ENCODE peak calls at places on chromosomes 16 and 17, in six cellular contexts. S is neural progenitor cell, R is right lobe of liver, W is lower leg skin, H is fibroblast of the aortic adventitia, G is astrocyte of the cerebellum. F is an unnamed sample.

GRCh38 chr16:12079411-12079965 is 103.0 kb downstream of the SNX29 start:
- DNase-seq in G (no peak), H (no peak), W (peak), S (no peak), R (no peak), F (no peak)

GRCh38 chr16:77675464-77676324 is 46.6 kb upstream of the NUDT7 start:
- DNase-seq in W (peak), S (peak), G (peak), R (no peak), H (peak), F (no peak)

GRCh38 chr17:62888148-62888547 is 77.9 kb upstream of the TANC2 start:
- DNase-seq in S (no peak), W (no peak), R (no peak), G (no peak), H (no peak), F (no peak)

GRCh38 chr17:13593757-13594156 is 8.0 kb downstream of the HS3ST3A1 start:
- DNase-seq in R (no peak), H (no peak), G (no peak), W (no peak), S (no peak), F (no peak)

GRCh38 chr17:73541111-73541510 is 103.1 kb downstream of the SDK2 start:
- DNase-seq in H (no peak), G (no peak), S (no peak), R (no peak), W (no peak), F (no peak)

GRCh38 chr17:80600586-80600985 is 55.9 kb downstream of the RPTOR start:
- DNase-seq in G (no peak), S (no peak), W (peak), H (no peak), R (no peak), F (no peak)

GRCh38 chr16:82358601-82359221 is 188.7 kb upstream of the MPHOSPH6 start:
- DNase-seq in G (no peak), W (no peak), S (no peak), H (no peak), R (no peak), F (no peak)

GRCh38 chr16:27597361-27597760 is 47.4 kb downstream of the KATNIP start:
- DNase-seq in S (no peak), G (no peak), H (no peak), W (no peak), R (no peak), F (no peak)

GRCh38 chr16:87033541-87034300 is 283.5 kb downstream of the C16orf95 start:
- DNase-seq in W (no peak), S (no peak), H (peak), G (no peak), R (peak), F (no peak)

GRCh38 chr17:57085448-57086068 is 512 bp downstream of the AKAP1 start:
- DNase-seq in H (peak), S (peak), R (peak), G (no peak), W (peak), F (no peak)
- TF ChIP-seq CTCF in H (peak), S (peak), R (peak), G (peak), W (no peak), F (no peak)

GRCh38 chr17:56674401-56674925 is 81.0 kb downstream of the NOG start:
- DNase-seq in G (no peak), R (no peak), S (no peak), W (no peak), H (no peak), F (no peak)

GRCh38 chr17:56675876-56676660 is 82.6 kb downstream of the NOG start:
- DNase-seq in G (no peak), W (no peak), R (no peak), S (no peak), H (no peak), F (no peak)

GRCh38 chr17:56678249-56679144 is 85.0 kb downstream of the NOG start:
- DNase-seq in R (no peak), H (no peak), G (no peak), S (peak), W (no peak), F (no peak)

GRCh38 chr17:56679148-56679766 is 85.8 kb downstream of the NOG start:
- DNase-seq in W (no peak), R (no peak), S (peak), H (peak), G (peak), F (no peak)

GRCh38 chr17:56676807-56677206 is 83.3 kb downstream of the NOG start:
- DNase-seq in W (no peak), R (no peak), S (no peak), H (no peak), G (no peak), F (no peak)
- TF ChIP-seq CTCF in W (no peak), R (no peak), S (no peak), H (no peak), G (no peak), F (no peak)

GRCh38 chr17:39669897-39670735 is 1.9 kb downstream of the PNMT start:
- DNase-seq in R (no peak), H (no peak), W (no peak), G (no peak), S (no peak), F (no peak)

GRCh38 chr17:39670746-39671145 is 2.5 kb downstream of the PNMT start:
- DNase-seq in R (no peak), H (no peak), W (no peak), G (no peak), S (no peak), F (no peak)

GRCh38 chr17:39673335-39674081 is 5.3 kb downstream of the PNMT start:
- DNase-seq in H (no peak), G (no peak), R (peak), S (no peak), W (no peak), F (no peak)

GRCh38 chr17:39672522-39673334 is 4.5 kb downstream of the PNMT start:
- DNase-seq in H (no peak), W (no peak), G (no peak), S (no peak), R (peak), F (no peak)

DNA sequence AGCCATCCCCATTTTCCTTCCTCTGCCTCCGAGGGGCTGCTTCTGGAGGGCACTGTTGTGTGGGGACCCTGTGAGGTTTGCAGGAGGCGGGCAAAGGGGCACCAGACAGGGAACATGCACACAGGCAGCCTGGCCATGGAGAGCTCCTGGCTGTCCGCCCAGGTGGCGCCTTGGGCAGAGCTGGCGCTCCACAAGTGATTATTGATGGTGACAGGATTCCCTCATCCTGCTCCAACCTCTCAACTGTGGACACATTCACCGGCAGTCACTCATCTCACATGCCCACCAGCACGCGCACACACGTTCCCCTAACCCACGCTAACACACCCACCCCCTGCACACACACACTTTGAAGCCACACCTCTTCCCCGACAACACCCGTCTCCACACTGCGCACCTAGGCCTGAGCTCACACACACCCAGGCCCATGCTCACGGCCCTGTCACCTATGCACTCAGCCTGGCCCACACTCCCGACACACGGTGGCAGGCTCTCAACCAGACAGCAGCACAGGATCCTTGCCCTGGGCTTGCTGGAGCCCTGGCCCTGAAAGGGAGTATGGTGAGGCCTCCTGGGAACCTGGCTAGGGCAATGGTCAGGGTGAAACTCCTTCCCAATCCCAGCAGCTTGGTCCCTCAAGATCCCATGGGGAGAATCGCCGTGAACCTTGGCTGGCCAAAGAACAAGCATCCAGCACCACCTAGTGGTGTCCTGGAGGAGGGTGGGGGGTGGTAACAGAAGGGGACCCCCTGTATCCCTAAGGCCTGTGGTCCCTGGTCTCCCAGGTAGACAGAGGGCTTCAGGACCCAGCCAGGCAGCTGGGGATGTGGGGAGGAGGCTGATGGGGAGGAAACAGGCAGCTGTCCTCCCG is 3.6 kb downstream of the PNMT start:
- DNase-seq in S (peak), H (peak), R (peak), G (peak), W (no peak), F (no peak)
- TF ChIP-seq CTCF in S (peak), H (peak), R (peak), G (peak), W (peak), F (peak)

GRCh38 chr17:32350662-32351418 is 883 bp downstream of the ZNF207 start:
- DNase-seq in R (no peak), H (peak), S (peak), G (no peak), W (no peak), F (peak)
- TF ChIP-seq CTCF in R (no peak), H (no peak), S (no peak), G (no peak), W (no peak), F (no peak)

GRCh38 chr17:6376901-6377300 is 58.0 kb downstream of the AIPL1 start:
- DNase-seq in H (no peak), R (no peak), S (peak), G (no peak), W (no peak), F (no peak)

GRCh38 chr17:6374271-6374691 is 60.6 kb downstream of the AIPL1 start:
- DNase-seq in S (peak), H (no peak), G (no peak), R (no peak), W (no peak), F (no peak)

GRCh38 chr17:6377906-6378305 is 57.0 kb downstream of the AIPL1 start:
- DNase-seq in W (no peak), S (no peak), G (no peak), H (no peak), R (no peak), F (no peak)

DNA sequence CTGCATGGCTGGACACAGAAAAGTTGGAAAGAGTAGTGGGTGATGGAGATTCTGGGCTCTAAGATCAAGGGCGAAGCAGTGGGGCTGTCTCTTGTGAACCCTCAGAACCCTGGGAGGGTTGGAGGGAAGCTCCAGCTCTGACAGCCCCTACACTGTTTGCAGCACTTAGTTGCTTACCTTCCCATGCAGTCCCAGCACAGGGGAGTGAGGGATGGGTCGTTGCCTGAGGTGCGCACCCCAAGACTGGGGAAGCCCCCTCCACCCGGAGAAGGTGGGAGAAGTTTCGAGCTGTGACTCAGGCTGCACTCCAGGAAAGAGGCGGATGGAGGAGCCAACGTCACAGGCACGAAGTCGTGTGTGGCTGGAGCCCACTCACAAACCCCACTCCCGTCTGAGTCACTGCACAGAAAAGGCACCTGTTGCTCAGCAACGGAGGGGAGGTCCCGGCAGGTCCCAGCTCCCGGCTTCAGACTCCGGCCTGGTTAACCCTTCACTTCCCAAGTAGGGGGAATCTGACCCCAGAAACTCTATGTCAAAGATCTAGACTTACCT is 60.1 kb downstream of the AIPL1 start:
- DNase-seq in W (peak), R (no peak), G (no peak), H (peak), S (peak), F (no peak)
- TF ChIP-seq CTCF in W (no peak), R (no peak), G (no peak), H (no peak), S (no peak), F (no peak)

DNA sequence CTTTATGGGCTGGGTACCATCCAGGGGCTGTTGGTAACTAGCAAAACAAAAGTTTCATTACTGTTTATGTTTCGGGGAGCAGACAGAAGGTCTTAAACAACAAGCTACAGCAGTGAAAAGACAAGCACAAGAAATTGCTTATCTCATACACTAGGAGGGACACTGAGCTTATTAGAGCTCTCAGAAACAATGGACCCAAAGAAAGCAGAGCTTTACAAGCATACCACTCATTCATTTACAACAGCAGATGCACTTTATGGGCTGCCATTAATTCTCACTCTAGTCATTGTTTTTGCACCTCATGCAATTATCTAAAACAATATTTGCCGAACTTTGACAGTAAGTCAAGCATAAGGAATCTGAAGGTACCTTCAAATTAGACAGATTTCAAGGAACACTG is 10.0 kb downstream of the KRT16 start:
- DNase-seq in G (no peak), R (no peak), W (no peak), S (no peak), H (no peak), F (no peak)
- TF ChIP-seq CTCF in G (no peak), R (no peak), W (no peak), S (no peak), H (no peak), F (no peak)

GRCh38 chr16:57147381-57148191 is 38.3 kb downstream of the PSME3IP1 start:
- DNase-seq in H (peak), R (no peak), G (no peak), S (peak), W (peak), F (no peak)

GRCh38 chr16:57145964-57146647 is 39.7 kb downstream of the PSME3IP1 start:
- DNase-seq in H (no peak), S (no peak), W (peak), G (no peak), R (no peak), F (no peak)

GRCh38 chr16:57145046-57145963 is 40.5 kb downstream of the PSME3IP1 start:
- DNase-seq in W (peak), H (peak), G (no peak), S (no peak), R (no peak), F (no peak)

GRCh38 chr16:57148481-57148880 is 37.4 kb downstream of the PSME3IP1 start:
- DNase-seq in R (no peak), H (no peak), S (no peak), W (peak), G (no peak), F (no peak)

DNA sequence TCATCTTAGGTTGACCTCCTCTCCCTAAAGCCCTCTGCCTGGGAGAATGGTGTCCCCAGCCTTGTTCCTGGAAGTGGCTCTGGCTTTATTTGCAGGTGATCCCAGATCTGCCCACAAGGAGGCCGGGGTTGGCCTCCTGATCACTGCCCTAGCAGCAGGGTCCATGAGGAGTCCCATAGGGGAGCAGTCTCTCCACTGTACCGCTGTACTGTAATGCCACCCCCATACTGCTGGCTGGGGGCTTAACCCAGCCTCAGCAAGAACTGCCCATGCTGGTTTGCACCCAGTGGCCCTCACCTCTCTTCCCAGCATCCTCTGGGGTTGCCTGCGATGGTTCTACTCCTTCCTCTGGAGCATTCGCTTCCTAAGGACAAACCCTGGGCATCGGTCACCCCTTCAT is 39.1 kb downstream of the PSME3IP1 start:
- DNase-seq in S (peak), W (peak), G (no peak), R (no peak), H (no peak), F (no peak)
- TF ChIP-seq CTCF in S (peak), W (no peak), G (peak), R (no peak), H (no peak), F (peak)

GRCh38 chr17:59106463-59107305 is at the start of gene TRIM37:
- DNase-seq in R (peak), S (peak), G (peak), H (peak), W (peak), F (peak)
- TF ChIP-seq CTCF in R (peak), S (peak), G (no peak), H (no peak), W (peak), F (peak)

F was measured in CD14-positive monocyte.